ENCODE peak calls at places on chromosomes 5 and 9, in nine cellular contexts. B, F, K, W, Q, U, A, V and J are unnamed samples.
A peak's percentile ranks its signal among the peaks of the same experiment; 100 is the strongest.

GRCh38 chr5:10106806-10107205 is 142.9 kb downstream of the ATPSCKMT start:
- DNase-seq in B (no peak), F (no peak), K (no peak), W (no peak), Q (no peak), U (no peak), A (no peak), V (no peak), J (no peak)

GRCh38 chr5:159917919-159918487 is 1.7 kb downstream of the ADRA1B start:
- DNase-seq in B (no peak), F (peak; percentile 58), K (no peak), W (no peak), Q (no peak), U (no peak), A (no peak), V (no peak), J (no peak)

GRCh38 chr9:133948571-133949485 is 43.3 kb downstream of the VAV2 start:
- DNase-seq in B (no peak), F (no peak), K (no peak), W (peak; percentile 68), Q (no peak), U (no peak), A (no peak), V (no peak), J (no peak)

GRCh38 chr5:175230299-175230698 is 213.7 kb downstream of the DRD1 start:
- DNase-seq in B (no peak), F (no peak), K (no peak), W (no peak), Q (no peak), U (no peak), A (no peak), V (no peak), J (no peak)

GRCh38 chr9:5670079-5670478 is 41.2 kb downstream of the RIC1 start:
- DNase-seq in B (no peak), F (no peak), K (no peak), W (no peak), Q (no peak), U (no peak), A (no peak), V (no peak), J (no peak)

GRCh38 chr9:78695521-78695920 is 398.6 kb downstream of the PSAT1 start:
- DNase-seq in B (no peak), F (no peak), K (no peak), W (peak; percentile 66), Q (no peak), U (no peak), A (no peak), V (no peak), J (no peak)

GRCh38 chr5:39570418-39571027 is 145.7 kb upstream of the DAB2 start:
- DNase-seq in B (no peak), F (peak; percentile 36), K (no peak), W (no peak), Q (no peak), U (no peak), A (peak; percentile 56), V (no peak), J (no peak)

GRCh38 chr9:105881654-105882349 is 187.5 kb downstream of the TMEM38B start:
- DNase-seq in B (peak; percentile 27), F (peak; percentile 53), K (peak; percentile 73), W (no peak), Q (peak; percentile 86), U (peak; percentile 6), A (peak; percentile 78), V (peak; percentile 59), J (peak; percentile 31)

GRCh38 chr5:161897033-161897432 is 49.1 kb downstream of the GABRA1 start:
- DNase-seq in B (no peak), F (no peak), K (no peak), W (no peak), Q (no peak), U (no peak), A (no peak), V (no peak), J (no peak)

GRCh38 chr9:127154390-127155191 is 32.2 kb upstream of the ANGPTL2 start:
- DNase-seq in B (no peak), F (no peak), K (peak; percentile 69), W (peak; percentile 71), Q (no peak), U (no peak), A (peak; percentile 57), V (peak; percentile 80), J (no peak)

GRCh38 chr9:77455312-77455927 is 192.7 kb downstream of the GNA14 start:
- DNase-seq in B (no peak), F (peak; percentile 69), K (peak; percentile 18), W (no peak), Q (peak; percentile 56), U (no peak), A (peak; percentile 59), V (no peak), J (no peak)

GRCh38 chr9:114894801-114895433 is 35.5 kb downstream of the TNFSF8 start:
- DNase-seq in B (no peak), F (peak; percentile 32), K (no peak), W (no peak), Q (peak; percentile 59), U (no peak), A (no peak), V (no peak), J (no peak)

GRCh38 chr9:133460405-133461175 is 812 bp downstream of the CACFD1 start:
- DNase-seq in B (peak; percentile 40), F (peak; percentile 88), K (peak; percentile 21), W (peak; percentile 93), Q (peak; percentile 42), U (no peak), A (peak; percentile 86), V (peak; percentile 84), J (peak; percentile 66)

GRCh38 chr5:15834596-15835245 is 334.7 kb downstream of the FBXL7 start:
- DNase-seq in B (no peak), F (no peak), K (no peak), W (no peak), Q (no peak), U (no peak), A (no peak), V (no peak), J (no peak)

GRCh38 chr5:158510479-158510878 is 589.2 kb downstream of the EBF1 start:
- DNase-seq in B (no peak), F (no peak), K (no peak), W (no peak), Q (no peak), U (no peak), A (no peak), V (no peak), J (no peak)

GRCh38 chr5:69024241-69024651 is 69.6 kb upstream of the SLC30A5 start:
- DNase-seq in B (no peak), F (peak; percentile 73), K (no peak), W (no peak), Q (peak; percentile 51), U (peak; percentile 23), A (peak; percentile 78), V (no peak), J (no peak)

GRCh38 chr9:78831726-78832125 is 534.8 kb downstream of the PSAT1 start:
- DNase-seq in B (no peak), F (no peak), K (no peak), W (no peak), Q (no peak), U (no peak), A (no peak), V (no peak), J (no peak)

GRCh38 chr5:132334812-132335211 is 34.7 kb upstream of the SLC22A5 start:
- DNase-seq in B (no peak), F (peak; percentile 29), K (no peak), W (no peak), Q (no peak), U (no peak), A (peak; percentile 17), V (no peak), J (no peak)

GRCh38 chr5:12624776-12625560 is 720.7 kb upstream of the CTNND2 start:
- DNase-seq in B (no peak), F (no peak), K (no peak), W (no peak), Q (no peak), U (no peak), A (no peak), V (no peak), J (no peak)

GRCh38 chr5:42108468-42108867 is 183.4 kb downstream of the FBXO4 start:
- DNase-seq in B (no peak), F (no peak), K (no peak), W (no peak), Q (no peak), U (no peak), A (no peak), V (no peak), J (no peak)